ENCODE peak calls at places on chromosomes 12 and 14, in eight cellular contexts. A, T, N, B, E, X, V and O are unnamed samples.

GRCh38 chr14:65302571-65303184 is 109.9 kb upstream of the FUT8 start:
- DNase-seq in A (no peak), T (no peak), N (peak), B (no peak), E (peak), X (no peak), V (no peak), O (no peak)

GRCh38 chr12:46221255-46222128 is 47.4 kb downstream of the SLC38A1 start:
- DNase-seq in A (peak), T (no peak), N (peak), B (peak), E (no peak), X (peak), V (no peak), O (peak)

GRCh38 chr14:24910408-24910986 is 139.4 kb downstream of the STXBP6 start:
- DNase-seq in A (no peak), T (no peak), N (no peak), B (no peak), E (no peak), X (no peak), V (no peak), O (no peak)

GRCh38 chr14:24816011-24816928 is 182.3 kb upstream of the GZMB start:
- DNase-seq in A (no peak), T (peak), N (peak), B (peak), E (no peak), X (peak), V (no peak), O (peak)

GRCh38 chr12:97063292-97063935 is 156.4 kb downstream of the NEDD1 start:
- DNase-seq in A (no peak), T (no peak), N (peak), B (no peak), E (no peak), X (no peak), V (no peak), O (no peak)

GRCh38 chr14:105397350-105397931 is 897 bp upstream of the TEX22 start:
- DNase-seq in A (no peak), T (no peak), N (no peak), B (no peak), E (no peak), X (no peak), V (no peak), O (no peak)

GRCh38 chr14:22887990-22888378 is 5.0 kb downstream of the REM2 start:
- DNase-seq in A (no peak), T (no peak), N (no peak), B (no peak), E (peak), X (no peak), V (no peak), O (no peak)

GRCh38 chr12:113257564-113257963 is 36.3 kb downstream of the TPCN1 start:
- DNase-seq in A (no peak), T (no peak), N (no peak), B (no peak), E (no peak), X (no peak), V (no peak), O (no peak)

GRCh38 chr12:132196038-132196872 is 52.0 kb downstream of the NOC4L start:
- DNase-seq in A (peak), T (no peak), N (no peak), B (no peak), E (no peak), X (no peak), V (no peak), O (no peak)

GRCh38 chr12:49068879-49069506 is 786 bp downstream of the RHEBL1 start:
- DNase-seq in A (no peak), T (no peak), N (no peak), B (no peak), E (no peak), X (no peak), V (no peak), O (no peak)

DNA sequence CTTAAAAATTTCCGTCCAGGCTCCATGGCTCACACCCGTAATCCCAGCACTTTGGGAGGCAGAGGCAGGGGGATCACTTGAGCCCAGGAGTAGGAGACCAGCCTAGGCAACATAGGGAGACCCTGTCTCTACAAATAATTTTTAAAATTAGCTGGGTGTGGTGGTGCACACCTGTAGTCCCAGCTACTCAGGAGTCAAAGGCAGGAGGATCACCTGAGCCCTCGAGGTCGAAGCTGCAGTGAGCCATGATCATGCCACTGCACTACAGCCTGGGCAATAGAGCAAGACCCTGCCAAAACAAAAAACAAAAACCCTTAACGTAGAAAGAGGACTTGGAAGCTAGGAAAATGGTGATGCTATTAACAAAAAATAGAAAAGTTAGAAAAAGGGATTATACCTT is 2.0 kb upstream of the HECTD1 start:
- DNase-seq in A (no peak), T (no peak), N (no peak), B (no peak), E (no peak), X (no peak), V (no peak), O (no peak)
- H3K4me3 ChIP-seq in A (no peak), T (no peak), N (no peak), B (no peak), E (no peak), X (no peak), V (no peak), O (no peak)

GRCh38 chr14:50734950-50735697 is 67.0 kb upstream of the SAV1 start:
- DNase-seq in A (peak), T (no peak), N (no peak), B (no peak), E (no peak), X (no peak), V (no peak), O (no peak)
- TF ChIP-seq CTCF in A (peak), T (no peak), N (no peak), B (no peak), E (no peak), X (no peak), V (no peak), O (no peak)

GRCh38 chr14:50871914-50872732 is at the start of gene ABHD12B:
- DNase-seq in A (peak), T (no peak), N (peak), B (peak), E (no peak), X (no peak), V (peak), O (no peak)
- H3K4me3 ChIP-seq in A (peak), T (peak), N (no peak), B (peak), E (no peak), X (no peak), V (no peak), O (no peak)

GRCh38 chr14:93343266-93343665 is 3.7 kb upstream of the COX8C start:
- DNase-seq in A (no peak), T (no peak), N (no peak), B (no peak), E (no peak), X (no peak), V (no peak), O (no peak)

GRCh38 chr14:93343797-93344196 is 3.2 kb upstream of the COX8C start:
- DNase-seq in A (no peak), T (no peak), N (no peak), B (no peak), E (no peak), X (no peak), V (no peak), O (no peak)

GRCh38 chr14:93348292-93348691 is 1.3 kb downstream of the COX8C start:
- DNase-seq in A (no peak), T (no peak), N (no peak), B (no peak), E (no peak), X (no peak), V (no peak), O (no peak)

GRCh38 chr14:93347850-93348249 is 868 bp downstream of the COX8C start:
- DNase-seq in A (no peak), T (no peak), N (no peak), B (no peak), E (no peak), X (no peak), V (no peak), O (no peak)

DNA sequence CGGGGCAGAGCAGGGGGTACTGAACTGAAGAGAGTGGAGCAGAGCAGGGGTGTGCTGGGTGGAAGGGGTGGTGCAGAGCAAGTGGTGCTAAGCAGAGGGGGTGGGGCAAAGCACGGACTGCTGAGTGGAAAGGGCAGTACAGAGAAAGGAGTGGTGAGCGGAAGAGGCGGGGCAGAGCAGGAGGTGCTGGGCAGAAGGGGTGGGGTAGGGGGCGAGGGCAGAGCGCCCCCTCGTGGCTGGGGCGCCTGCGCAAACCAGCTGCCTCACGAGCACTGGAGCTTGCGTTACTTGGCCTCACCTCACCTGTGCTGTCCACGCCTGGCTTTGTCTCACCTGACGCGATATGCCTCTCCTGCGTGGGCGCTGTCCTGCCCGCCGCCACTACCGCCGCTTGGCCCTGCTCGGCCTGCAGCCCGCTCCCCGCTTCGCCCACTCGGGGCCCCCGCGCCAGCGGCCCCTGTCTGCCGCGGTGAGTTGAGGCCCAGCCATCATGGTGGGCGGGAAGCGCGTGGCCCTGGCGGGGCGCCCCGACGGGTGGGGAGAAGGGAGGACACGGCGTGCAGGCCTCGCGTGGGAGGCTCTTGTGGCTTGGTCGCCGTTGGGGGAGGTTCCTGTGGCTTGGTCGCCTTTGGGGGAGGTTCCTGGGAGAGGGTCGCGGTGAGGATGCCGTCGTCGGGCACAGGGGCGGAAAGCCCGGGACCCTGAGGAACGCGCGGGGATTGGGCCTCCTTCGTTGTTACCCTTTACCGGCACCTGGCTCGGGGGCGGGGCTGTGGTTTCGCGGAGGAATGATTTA is at the start of gene COX8C:
- DNase-seq in A (no peak), T (no peak), N (no peak), B (no peak), E (no peak), X (no peak), V (no peak), O (no peak)
- TF ChIP-seq CTCF in A (no peak), T (no peak), N (no peak), B (no peak), E (no peak), X (no peak), V (no peak), O (no peak)

GRCh38 chr12:9118161-9118560 is 2.4 kb upstream of the A2M start:
- DNase-seq in A (no peak), T (no peak), N (no peak), B (no peak), E (peak), X (peak), V (no peak), O (no peak)
- H3K4me3 ChIP-seq in A (no peak), T (no peak), N (no peak), B (no peak), E (no peak), X (no peak), V (no peak), O (no peak)

GRCh38 chr12:16385779-16386646 is 38.6 kb downstream of the MGST1 start:
- DNase-seq in A (peak), T (peak), N (peak), B (peak), E (peak), X (peak), V (no peak), O (peak)
- TF ChIP-seq CTCF in A (peak), T (peak), N (peak), B (peak), E (peak), X (peak), V (no peak), O (peak)

DNA sequence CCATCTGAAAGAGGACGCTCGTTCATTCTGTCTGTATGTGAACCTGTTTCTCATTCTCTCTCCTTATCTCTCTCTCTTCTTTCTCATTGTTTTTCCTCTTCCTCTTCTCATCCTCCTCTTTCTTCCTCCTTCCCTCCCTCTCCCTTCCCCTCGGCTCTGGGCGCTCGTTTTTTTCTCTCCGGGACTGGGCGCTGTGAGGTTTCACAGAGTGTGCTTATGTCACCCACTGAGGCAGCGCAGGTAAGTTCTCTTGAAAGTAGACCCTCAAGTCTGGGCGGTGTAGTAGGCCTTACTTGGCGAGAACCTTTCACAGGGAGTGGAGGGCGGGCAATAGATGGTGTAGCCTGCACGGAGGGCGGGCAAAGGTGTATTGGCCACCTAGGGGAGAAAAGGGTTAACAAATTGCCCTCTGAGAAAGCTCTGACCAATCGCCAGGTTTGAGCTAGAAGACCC is 4.5 kb upstream of the SIX1 start:
- DNase-seq in A (no peak), T (no peak), N (no peak), B (no peak), E (no peak), X (no peak), V (no peak), O (no peak)
- H3K4me3 ChIP-seq in A (peak), T (no peak), N (no peak), B (no peak), E (no peak), X (no peak), V (no peak), O (no peak)

GRCh38 chr12:95601626-95602025 is 50.4 kb upstream of the USP44 start:
- DNase-seq in A (peak), T (no peak), N (peak), B (no peak), E (no peak), X (no peak), V (no peak), O (peak)
- TF ChIP-seq CTCF in A (no peak), T (no peak), N (no peak), B (no peak), E (no peak), X (no peak), V (no peak), O (no peak)